ENCODE peak calls at places on chromosomes 1 and 21, in ten cellular contexts. D, X, T, V, Q, G, C, R, Z and N are unnamed samples.
A peak's percentile ranks its signal among the peaks of the same experiment; 100 is the strongest.

GRCh38 chr1:232726048-232726779 is 79.0 kb upstream of the MAP10 start:
- DNase-seq in Z (no peak), C (no peak), Q (no peak), X (no peak), T (no peak), R (peak; percentile 62), D (peak; percentile 12), V (no peak), G (no peak), N (peak; percentile 33)

GRCh38 chr1:184624626-184625025 is 130.0 kb downstream of the EDEM3 start:
- DNase-seq in Q (no peak), X (no peak), G (no peak), Z (no peak), T (no peak), D (no peak), R (peak; percentile 48), V (no peak), C (no peak), N (peak; percentile 10)

GRCh38 chr1:1402081-1402900 is 3.2 kb upstream of the CCNL2 start:
- DNase-seq in T (no peak), G (no peak), Z (peak; percentile 47), V (no peak), C (peak; percentile 37), X (no peak), D (peak; percentile 70), Q (peak; percentile 72), R (peak; percentile 55), N (peak; percentile 51)

GRCh38 chr1:43868741-43869067 is 64.9 kb upstream of the ARTN start:
- DNase-seq in V (no peak), D (peak; percentile 95), R (peak; percentile 90), C (peak; percentile 67), G (no peak), X (no peak), Q (peak; percentile 49), T (no peak), Z (no peak), N (peak; percentile 26)

GRCh38 chr21:35323947-35324346 is 274.8 kb upstream of the RUNX1 start:
- DNase-seq in R (peak; percentile 35), V (no peak), G (no peak), X (no peak), Q (peak; percentile 22), T (no peak), Z (no peak), C (no peak), D (peak; percentile 65), N (no peak)

GRCh38 chr1:26838474-26839338 is 12.2 kb downstream of the ZDHHC18 start:
- DNase-seq in Q (no peak), Z (no peak), V (peak; percentile 33), D (no peak), T (no peak), R (no peak), C (no peak), X (peak; percentile 59), G (peak; percentile 74), N (no peak)

GRCh38 chr1:198936371-198937083 is 297.7 kb downstream of the PTPRC start:
- DNase-seq in T (peak; percentile 1), C (peak; percentile 18), G (no peak), X (no peak), R (peak; percentile 64), D (peak; percentile 52), Z (no peak), Q (peak; percentile 13), V (no peak), N (no peak)

GRCh38 chr1:185559684-185560310 is 174.4 kb upstream of the HMCN1 start:
- DNase-seq in D (peak; percentile 53), T (no peak), X (no peak), G (peak; percentile 35), R (peak; percentile 72), Z (no peak), C (no peak), V (peak; percentile 18), Q (peak; percentile 40), N (peak; percentile 47)